ENCODE peak calls at places on chromosomes 4 and X, in nine cellular contexts. X is AG09309, W is HFF-Myc, O is esophagus squamous epithelium, R is OCI-LY7, F is GM13976, T is BJ, Z is neural crest cell, M is AG04449. B is an unnamed sample.

GRCh38 chr4:23680616-23681518 is 209.0 kb downstream of the PPARGC1A start:
- DNase-seq in X (no peak), W (no peak), O (no peak), R (no peak), F (no peak), T (no peak), Z (no peak), M (no peak), B (no peak)

GRCh38 chr4:147683172-147683571 is 791 bp downstream of the PRMT9 start:
- DNase-seq in X (peak; percentile 4), W (no peak), O (no peak), R (peak; percentile 30), F (peak; percentile 40), T (no peak), Z (no peak), M (no peak), B (no peak)

GRCh38 chrX:70954871-70955270 is 24.0 kb upstream of the SLC7A3 start:
- DNase-seq in X (no peak), W (no peak), O (no peak), R (no peak), F (no peak), T (no peak), Z (no peak), M (no peak), B (no peak)

GRCh38 chr4:127124919-127125318 is 507.8 kb upstream of the INTU start:
- DNase-seq in X (no peak), W (no peak), O (no peak), R (no peak), F (no peak), T (no peak), Z (no peak), M (no peak), B (no peak)

GRCh38 chrX:22970861-22971260 is 28.9 kb upstream of the DDX53 start:
- DNase-seq in X (no peak), W (no peak), O (no peak), R (no peak), F (no peak), T (no peak), Z (no peak), M (no peak), B (no peak)

GRCh38 chr4:122604146-122604545 is 16.7 kb downstream of the IL21 start:
- DNase-seq in X (no peak), W (no peak), O (no peak), R (no peak), F (no peak), T (no peak), Z (no peak), M (no peak), B (no peak)

GRCh38 chr4:187070740-187071139 is 347.1 kb upstream of the FAT1 start:
- DNase-seq in X (no peak), W (no peak), O (no peak), R (no peak), F (no peak), T (no peak), Z (no peak), M (no peak), B (no peak)

GRCh38 chr4:23706972-23707676 is 182.7 kb downstream of the PPARGC1A start:
- DNase-seq in X (no peak), W (no peak), O (no peak), R (no peak), F (no peak), T (no peak), Z (no peak), M (no peak), B (no peak)

GRCh38 chrX:57104921-57105398 is 16.4 kb downstream of the SPIN2B start:
- DNase-seq in X (no peak), W (no peak), O (no peak), R (no peak), F (no peak), T (no peak), Z (no peak), M (no peak), B (no peak)

GRCh38 chrX:120824021-120824420 is 51.6 kb downstream of the CT47B1 start:
- DNase-seq in X (no peak), W (no peak), O (no peak), R (no peak), F (no peak), T (no peak), Z (no peak), M (no peak), B (no peak)

GRCh38 chrX:2136848-2137247 is 363.9 kb downstream of the DHRSX start:
- DNase-seq in X (no peak), W (no peak), O (no peak), R (no peak), F (no peak), T (no peak), Z (no peak), M (no peak), B (no peak)

GRCh38 chrX:19179389-19179788 is 57.1 kb upstream of the ADGRG2 start:
- DNase-seq in X (no peak), W (no peak), O (no peak), R (no peak), F (no peak), T (no peak), Z (no peak), M (no peak), B (no peak)

GRCh38 chr4:53914313-53915016 is 149.9 kb downstream of the CHIC2 start:
- DNase-seq in X (peak; percentile 82), W (no peak), O (no peak), R (no peak), F (no peak), T (peak; percentile 65), Z (no peak), M (peak; percentile 47), B (peak; percentile 60)

GRCh38 chr4:531721-532565 is 32.9 kb downstream of the PIGG start:
- DNase-seq in X (no peak), W (no peak), O (no peak), R (no peak), F (no peak), T (no peak), Z (no peak), M (no peak), B (no peak)

GRCh38 chr4:127162741-127163140 is 470.0 kb upstream of the INTU start:
- DNase-seq in X (peak; percentile 80), W (peak; percentile 14), O (no peak), R (no peak), F (no peak), T (peak; percentile 74), Z (no peak), M (peak; percentile 73), B (peak; percentile 81)

GRCh38 chr4:137663376-137664054 is 131.2 kb upstream of the PCDH18 start:
- DNase-seq in X (no peak), W (no peak), O (no peak), R (no peak), F (no peak), T (no peak), Z (no peak), M (no peak), B (no peak)

GRCh38 chr4:119738901-119739300 is 110.3 kb upstream of the PDE5A start:
- DNase-seq in X (no peak), W (no peak), O (no peak), R (no peak), F (no peak), T (no peak), Z (no peak), M (no peak), B (no peak)

GRCh38 chr4:141238196-141238595 is 17.5 kb downstream of the ZNF330 start:
- DNase-seq in X (no peak), W (no peak), O (no peak), R (no peak), F (no peak), T (no peak), Z (no peak), M (no peak), B (no peak)

DNA sequence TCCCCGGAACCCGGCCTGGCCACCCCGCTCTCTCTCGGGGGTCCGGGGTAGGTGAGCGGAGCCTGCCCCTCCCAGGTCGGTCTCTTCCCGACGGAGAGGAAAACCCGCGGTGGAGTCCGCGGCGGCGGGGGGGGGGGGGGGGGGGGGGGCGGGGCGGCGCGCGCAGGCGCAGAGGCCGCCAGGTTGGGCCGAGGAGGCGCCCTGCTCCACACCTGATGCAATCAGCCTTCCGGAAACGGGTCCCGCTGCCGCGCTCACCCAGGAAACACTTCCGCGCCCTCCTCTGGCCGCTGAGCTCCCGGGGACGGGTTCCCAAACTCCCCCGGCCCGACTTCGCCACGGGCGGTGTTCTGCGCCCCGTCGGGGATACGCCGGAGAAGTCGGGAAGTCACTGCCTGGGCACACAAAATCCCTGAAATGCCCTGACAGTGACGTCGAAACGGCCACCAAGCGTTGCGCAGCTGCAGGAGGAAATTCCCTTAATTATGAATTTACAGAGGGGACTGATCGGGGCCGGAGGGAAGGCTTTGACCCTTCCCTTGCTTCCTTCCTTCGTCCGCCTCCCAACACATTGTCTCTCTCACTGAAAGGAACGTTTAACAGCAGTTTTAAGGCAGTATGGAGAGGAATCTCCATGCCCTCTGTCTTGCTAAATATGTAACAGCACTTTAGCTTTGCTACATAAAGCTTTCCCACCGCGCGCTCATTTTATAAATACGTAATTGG is 2.1 kb upstream of the APBB2 start:
- DNase-seq in X (no peak), W (peak; percentile 70), O (no peak), R (peak; percentile 91), F (peak; percentile 84), T (no peak), Z (peak; percentile 54), M (no peak), B (no peak)
- TF ChIP-seq CTCF in X (peak; percentile 28), W (peak; percentile 25), O (peak; percentile 32), R (peak; percentile 46), F (no peak), T (peak; percentile 34), Z (peak; percentile 52), M (peak; percentile 27), B (peak; percentile 35)

DNA sequence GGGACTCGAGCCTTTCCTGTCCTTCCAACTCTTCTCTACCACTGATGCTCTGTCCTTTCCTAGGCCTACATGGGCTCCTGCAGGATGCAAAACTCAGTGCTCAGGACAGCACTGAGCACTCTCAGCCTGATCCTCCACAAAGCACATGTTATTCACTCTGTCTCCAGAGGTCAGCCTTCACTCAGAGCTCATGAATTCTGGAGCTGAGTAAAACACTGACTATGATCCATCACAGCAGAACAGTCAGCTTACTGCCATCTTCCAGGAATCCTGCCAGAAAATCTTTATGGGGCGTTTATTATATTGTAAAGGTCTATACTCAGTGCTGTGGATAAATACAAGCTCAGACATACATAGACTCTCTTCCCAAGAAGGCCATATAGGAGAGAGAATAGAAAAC is 121.5 kb upstream of the CPEB2 start:
- DNase-seq in X (no peak), W (no peak), O (no peak), R (no peak), F (no peak), T (no peak), Z (no peak), M (no peak), B (no peak)
- TF ChIP-seq CTCF in X (no peak), W (no peak), O (no peak), R (no peak), F (no peak), T (no peak), Z (no peak), M (no peak), B (no peak)

GRCh38 chrX:135632353-135632752 is 81.1 kb upstream of the CT45A1 start:
- DNase-seq in X (no peak), W (no peak), O (no peak), R (peak; percentile 2), F (peak; percentile 26), T (no peak), Z (no peak), M (no peak), B (no peak)
- TF ChIP-seq CTCF in X (no peak), W (no peak), O (no peak), R (peak; percentile 36), F (peak; percentile 33), T (no peak), Z (no peak), M (no peak), B (no peak)

GRCh38 chr4:144090744-144091143 is 49.8 kb downstream of the GYPA start:
- DNase-seq in X (no peak), W (no peak), O (no peak), R (no peak), F (no peak), T (no peak), Z (no peak), M (no peak), B (no peak)
- TF ChIP-seq CTCF in X (no peak), W (no peak), O (no peak), R (no peak), F (no peak), T (no peak), Z (no peak), M (no peak), B (no peak)